ENCODE peak calls at places on chromosomes 11 and 22, in ten cellular contexts. One of them, this sample, is unnamed.

GRCh38 chr22:47168900-47169800 is 406.7 kb downstream of the TBC1D22A start:
- DNase-seq in stimulated activated CD8-positive, alpha-beta memory T cell treated with anti-CD3 and anti-CD28 coated beads, Interleukin-7, amount 100 ng/mL, for 4 hours: no peak
- DNase-seq in Kasumi-1: no peak
- DNase-seq in naive B cell: no peak
- DNase-seq in NCI-H2029 treated with DMSO at 0.1 percent for 48 hours: no peak
- DNase-seq in NCI-H2171 treated with DMSO at 0.1 percent for 48 hours: no peak
- DNase-seq in NCI-H1417: no peak
- DNase-seq in A172: peak; percentile 4
- DNase-seq in NCI-H524: peak; percentile 18
- DNase-seq in HFFc6: no peak
- DNase-seq in this sample: no peak

GRCh38 chr11:65500262-65501004 is 1.6 kb downstream of the MALAT1 start:
- DNase-seq in stimulated activated CD8-positive, alpha-beta memory T cell treated with anti-CD3 and anti-CD28 coated beads, Interleukin-7, amount 100 ng/mL, for 4 hours: no peak
- DNase-seq in Kasumi-1: peak; percentile 64
- DNase-seq in naive B cell: no peak
- DNase-seq in NCI-H2029 treated with DMSO at 0.1 percent for 48 hours: peak; percentile 94
- DNase-seq in NCI-H2171 treated with DMSO at 0.1 percent for 48 hours: peak; percentile 66
- DNase-seq in NCI-H1417: peak; percentile 84
- DNase-seq in A172: peak; percentile 54
- DNase-seq in NCI-H524: peak; percentile 18
- DNase-seq in HFFc6: peak; percentile 55
- DNase-seq in this sample: peak; percentile 62

GRCh38 chr11:112285918-112286317 is 25.3 kb upstream of the PLET1 start:
- DNase-seq in stimulated activated CD8-positive, alpha-beta memory T cell treated with anti-CD3 and anti-CD28 coated beads, Interleukin-7, amount 100 ng/mL, for 4 hours: no peak
- DNase-seq in Kasumi-1: no peak
- DNase-seq in naive B cell: no peak
- DNase-seq in NCI-H2029 treated with DMSO at 0.1 percent for 48 hours: no peak
- DNase-seq in NCI-H2171 treated with DMSO at 0.1 percent for 48 hours: no peak
- DNase-seq in NCI-H1417: no peak
- DNase-seq in A172: peak; percentile 27
- DNase-seq in NCI-H524: no peak
- DNase-seq in HFFc6: peak; percentile 27
- DNase-seq in this sample: no peak

GRCh38 chr11:59556115-59556882 is 45.0 kb downstream of the OR4D9 start:
- DNase-seq in stimulated activated CD8-positive, alpha-beta memory T cell treated with anti-CD3 and anti-CD28 coated beads, Interleukin-7, amount 100 ng/mL, for 4 hours: peak; percentile 43
- DNase-seq in Kasumi-1: peak; percentile 82
- DNase-seq in naive B cell: peak; percentile 31
- DNase-seq in NCI-H2029 treated with DMSO at 0.1 percent for 48 hours: peak; percentile 66
- DNase-seq in NCI-H2171 treated with DMSO at 0.1 percent for 48 hours: peak; percentile 72
- DNase-seq in NCI-H1417: peak; percentile 51
- DNase-seq in A172: peak; percentile 90
- DNase-seq in NCI-H524: peak; percentile 83
- DNase-seq in HFFc6: peak; percentile 88
- DNase-seq in this sample: peak; percentile 79

GRCh38 chr11:66934971-66935779 is 23.0 kb downstream of the PC start:
- DNase-seq in stimulated activated CD8-positive, alpha-beta memory T cell treated with anti-CD3 and anti-CD28 coated beads, Interleukin-7, amount 100 ng/mL, for 4 hours: no peak
- DNase-seq in Kasumi-1: no peak
- DNase-seq in naive B cell: no peak
- DNase-seq in NCI-H2029 treated with DMSO at 0.1 percent for 48 hours: no peak
- DNase-seq in NCI-H2171 treated with DMSO at 0.1 percent for 48 hours: no peak
- DNase-seq in NCI-H1417: no peak
- DNase-seq in A172: no peak
- DNase-seq in NCI-H524: no peak
- DNase-seq in HFFc6: no peak
- DNase-seq in this sample: no peak

GRCh38 chr22:20553947-20554741 is 46.7 kb downstream of the MED15 start:
- DNase-seq in stimulated activated CD8-positive, alpha-beta memory T cell treated with anti-CD3 and anti-CD28 coated beads, Interleukin-7, amount 100 ng/mL, for 4 hours: no peak
- DNase-seq in Kasumi-1: no peak
- DNase-seq in naive B cell: no peak
- DNase-seq in NCI-H2029 treated with DMSO at 0.1 percent for 48 hours: no peak
- DNase-seq in NCI-H2171 treated with DMSO at 0.1 percent for 48 hours: no peak
- DNase-seq in NCI-H1417: no peak
- DNase-seq in A172: no peak
- DNase-seq in NCI-H524: no peak
- DNase-seq in HFFc6: no peak
- DNase-seq in this sample: no peak

GRCh38 chr22:46421272-46421671 is 85.8 kb downstream of the TRMU start:
- DNase-seq in stimulated activated CD8-positive, alpha-beta memory T cell treated with anti-CD3 and anti-CD28 coated beads, Interleukin-7, amount 100 ng/mL, for 4 hours: peak; percentile 9
- DNase-seq in Kasumi-1: no peak
- DNase-seq in naive B cell: peak; percentile 59
- DNase-seq in NCI-H2029 treated with DMSO at 0.1 percent for 48 hours: no peak
- DNase-seq in NCI-H2171 treated with DMSO at 0.1 percent for 48 hours: no peak
- DNase-seq in NCI-H1417: peak; percentile 70
- DNase-seq in A172: no peak
- DNase-seq in NCI-H524: no peak
- DNase-seq in HFFc6: no peak
- DNase-seq in this sample: no peak

GRCh38 chr11:71086687-71087258 is 165.6 kb downstream of the SHANK2 start:
- DNase-seq in stimulated activated CD8-positive, alpha-beta memory T cell treated with anti-CD3 and anti-CD28 coated beads, Interleukin-7, amount 100 ng/mL, for 4 hours: no peak
- DNase-seq in Kasumi-1: no peak
- DNase-seq in naive B cell: no peak
- DNase-seq in NCI-H2029 treated with DMSO at 0.1 percent for 48 hours: peak; percentile 50
- DNase-seq in NCI-H2171 treated with DMSO at 0.1 percent for 48 hours: peak; percentile 71
- DNase-seq in NCI-H1417: peak; percentile 86
- DNase-seq in A172: peak; percentile 45
- DNase-seq in NCI-H524: peak; percentile 60
- DNase-seq in HFFc6: no peak
- DNase-seq in this sample: no peak

GRCh38 chr11:34051349-34052035 is at the start of gene CAPRIN1:
- DNase-seq in stimulated activated CD8-positive, alpha-beta memory T cell treated with anti-CD3 and anti-CD28 coated beads, Interleukin-7, amount 100 ng/mL, for 4 hours: peak; percentile 78
- DNase-seq in Kasumi-1: peak; percentile 90
- DNase-seq in naive B cell: peak; percentile 91
- DNase-seq in NCI-H2029 treated with DMSO at 0.1 percent for 48 hours: peak; percentile 30
- DNase-seq in NCI-H2171 treated with DMSO at 0.1 percent for 48 hours: peak; percentile 99
- DNase-seq in NCI-H1417: peak; percentile 96
- DNase-seq in A172: peak; percentile 77
- DNase-seq in NCI-H524: peak; percentile 97
- DNase-seq in HFFc6: peak; percentile 82
- DNase-seq in this sample: peak; percentile 89

GRCh38 chr11:72048718-72049460 is 31.5 kb downstream of the NUMA1 start:
- DNase-seq in stimulated activated CD8-positive, alpha-beta memory T cell treated with anti-CD3 and anti-CD28 coated beads, Interleukin-7, amount 100 ng/mL, for 4 hours: no peak
- DNase-seq in Kasumi-1: no peak
- DNase-seq in naive B cell: no peak
- DNase-seq in NCI-H2029 treated with DMSO at 0.1 percent for 48 hours: peak; percentile 82
- DNase-seq in NCI-H2171 treated with DMSO at 0.1 percent for 48 hours: no peak
- DNase-seq in NCI-H1417: peak; percentile 91
- DNase-seq in A172: no peak
- DNase-seq in NCI-H524: no peak
- DNase-seq in HFFc6: no peak
- DNase-seq in this sample: no peak

GRCh38 chr11:8370812-8371515 is 107.3 kb upstream of the LMO1 start:
- DNase-seq in stimulated activated CD8-positive, alpha-beta memory T cell treated with anti-CD3 and anti-CD28 coated beads, Interleukin-7, amount 100 ng/mL, for 4 hours: no peak
- DNase-seq in Kasumi-1: no peak
- DNase-seq in naive B cell: no peak
- DNase-seq in NCI-H2029 treated with DMSO at 0.1 percent for 48 hours: no peak
- DNase-seq in NCI-H2171 treated with DMSO at 0.1 percent for 48 hours: no peak
- DNase-seq in NCI-H1417: no peak
- DNase-seq in A172: no peak
- DNase-seq in NCI-H524: no peak
- DNase-seq in HFFc6: no peak
- DNase-seq in this sample: no peak

GRCh38 chr22:30210235-30210831 is 36.2 kb downstream of the LIF start:
- DNase-seq in stimulated activated CD8-positive, alpha-beta memory T cell treated with anti-CD3 and anti-CD28 coated beads, Interleukin-7, amount 100 ng/mL, for 4 hours: no peak
- DNase-seq in Kasumi-1: no peak
- DNase-seq in naive B cell: no peak
- DNase-seq in NCI-H2029 treated with DMSO at 0.1 percent for 48 hours: no peak
- DNase-seq in NCI-H2171 treated with DMSO at 0.1 percent for 48 hours: no peak
- DNase-seq in NCI-H1417: no peak
- DNase-seq in A172: peak; percentile 94
- DNase-seq in NCI-H524: no peak
- DNase-seq in HFFc6: no peak
- DNase-seq in this sample: no peak

GRCh38 chr11:78212586-78213371 is 24.1 kb downstream of the USP35 start:
- DNase-seq in stimulated activated CD8-positive, alpha-beta memory T cell treated with anti-CD3 and anti-CD28 coated beads, Interleukin-7, amount 100 ng/mL, for 4 hours: no peak
- DNase-seq in Kasumi-1: no peak
- DNase-seq in naive B cell: no peak
- DNase-seq in NCI-H2029 treated with DMSO at 0.1 percent for 48 hours: no peak
- DNase-seq in NCI-H2171 treated with DMSO at 0.1 percent for 48 hours: no peak
- DNase-seq in NCI-H1417: no peak
- DNase-seq in A172: no peak
- DNase-seq in NCI-H524: no peak
- DNase-seq in HFFc6: peak; percentile 60
- DNase-seq in this sample: no peak

GRCh38 chr11:10564692-10565318 is 3.7 kb downstream of the LYVE1 start:
- DNase-seq in stimulated activated CD8-positive, alpha-beta memory T cell treated with anti-CD3 and anti-CD28 coated beads, Interleukin-7, amount 100 ng/mL, for 4 hours: no peak
- DNase-seq in Kasumi-1: peak; percentile 24
- DNase-seq in naive B cell: no peak
- DNase-seq in NCI-H2029 treated with DMSO at 0.1 percent for 48 hours: no peak
- DNase-seq in NCI-H2171 treated with DMSO at 0.1 percent for 48 hours: no peak
- DNase-seq in NCI-H1417: no peak
- DNase-seq in A172: no peak
- DNase-seq in NCI-H524: no peak
- DNase-seq in HFFc6: no peak
- DNase-seq in this sample: no peak

GRCh38 chr11:9160166-9160565 is 68.8 kb upstream of the SCUBE2 start:
- DNase-seq in stimulated activated CD8-positive, alpha-beta memory T cell treated with anti-CD3 and anti-CD28 coated beads, Interleukin-7, amount 100 ng/mL, for 4 hours: no peak
- DNase-seq in Kasumi-1: peak; percentile 48
- DNase-seq in naive B cell: no peak
- DNase-seq in NCI-H2029 treated with DMSO at 0.1 percent for 48 hours: no peak
- DNase-seq in NCI-H2171 treated with DMSO at 0.1 percent for 48 hours: no peak
- DNase-seq in NCI-H1417: no peak
- DNase-seq in A172: no peak
- DNase-seq in NCI-H524: no peak
- DNase-seq in HFFc6: no peak
- DNase-seq in this sample: no peak